ENCODE peak calls at places on chromosomes 13 and 19, in nine cellular contexts. F is mammary epithelial cell, T is progenitor cell of endocrine pancreas, G is endodermal cell, X is heart left ventricle, W is tibial nerve, M is heart right ventricle, H is AG09309, K is sigmoid colon. C is an unnamed sample.

GRCh38 chr13:108974686-108975085 is 345.3 kb downstream of the MYO16 start:
- DNase-seq in F (no peak), T (no peak), G (no peak), X (no peak), W (no peak), M (no peak), H (no peak), K (no peak), C (no peak)

GRCh38 chr13:24276310-24276709 is 33.1 kb upstream of the C1QTNF9 start:
- DNase-seq in F (no peak), T (no peak), G (no peak), X (no peak), W (no peak), M (no peak), H (no peak), K (no peak), C (no peak)

GRCh38 chr19:21568816-21569496 is 63.6 kb downstream of the ZNF429 start:
- DNase-seq in F (no peak), T (no peak), G (no peak), X (peak), W (peak), M (peak), H (peak), K (peak), C (peak)

GRCh38 chr19:5017235-5017634 is 48.3 kb downstream of the KDM4B start:
- DNase-seq in F (peak), T (no peak), G (no peak), X (no peak), W (no peak), M (no peak), H (no peak), K (no peak), C (no peak)

GRCh38 chr19:18802354-18802753 is 11.2 kb upstream of the COMP start:
- DNase-seq in F (no peak), T (no peak), G (peak), X (no peak), W (no peak), M (no peak), H (no peak), K (no peak), C (no peak)

GRCh38 chr13:67134322-67135129 is 95.6 kb downstream of the PCDH9 start:
- DNase-seq in F (no peak), T (no peak), G (no peak), X (no peak), W (no peak), M (no peak), H (no peak), K (no peak), C (no peak)

GRCh38 chr19:19386373-19386869 is 19.1 kb upstream of the GATAD2A start:
- DNase-seq in F (no peak), T (no peak), G (no peak), X (no peak), W (no peak), M (no peak), H (no peak), K (no peak), C (no peak)

GRCh38 chr13:43880930-43881329 is 1.2 kb downstream of the LACC1 start:
- DNase-seq in F (no peak), T (no peak), G (no peak), X (no peak), W (no peak), M (no peak), H (no peak), K (no peak), C (no peak)

GRCh38 chr19:50667759-50668231 is 18.6 kb downstream of the C19orf81 start:
- DNase-seq in F (no peak), T (no peak), G (peak), X (no peak), W (no peak), M (no peak), H (no peak), K (no peak), C (no peak)

GRCh38 chr13:73429691-73430090 is 370.9 kb downstream of the KLF5 start:
- DNase-seq in F (peak), T (no peak), G (no peak), X (no peak), W (no peak), M (no peak), H (no peak), K (no peak), C (no peak)

GRCh38 chr13:51539887-51540286 is 44.4 kb upstream of the WDFY2 start:
- DNase-seq in F (no peak), T (no peak), G (no peak), X (no peak), W (no peak), M (no peak), H (no peak), K (no peak), C (no peak)

GRCh38 chr19:39417463-39418181 is 5.2 kb downstream of the PLEKHG2 start:
- DNase-seq in F (no peak), T (no peak), G (no peak), X (no peak), W (no peak), M (no peak), H (no peak), K (no peak), C (no peak)

GRCh38 chr19:17234911-17235617 is 9.0 kb downstream of the OCEL1 start:
- DNase-seq in F (peak), T (no peak), G (peak), X (no peak), W (no peak), M (peak), H (no peak), K (peak), C (peak)

GRCh38 chr13:24650157-24650556 is 30.1 kb upstream of the ATP12A start:
- DNase-seq in F (no peak), T (no peak), G (no peak), X (no peak), W (no peak), M (no peak), H (peak), K (no peak), C (no peak)

GRCh38 chr13:60627071-60627686 is 230.2 kb downstream of the TDRD3 start:
- DNase-seq in F (no peak), T (peak), G (peak), X (no peak), W (no peak), M (no peak), H (no peak), K (no peak), C (no peak)

GRCh38 chr13:98923641-98924397 is 54.0 kb downstream of the DOCK9 start:
- DNase-seq in F (no peak), T (no peak), G (no peak), X (no peak), W (no peak), M (no peak), H (no peak), K (no peak), C (no peak)

GRCh38 chr13:39394811-39395685 is 207.9 kb downstream of the LHFPL6 start:
- DNase-seq in F (no peak), T (no peak), G (peak), X (no peak), W (no peak), M (no peak), H (no peak), K (no peak), C (no peak)

GRCh38 chr19:11633223-11633622 is 35.9 kb downstream of the ZNF627 start:
- DNase-seq in F (no peak), T (no peak), G (no peak), X (no peak), W (no peak), M (no peak), H (no peak), K (no peak), C (no peak)

GRCh38 chr13:112716461-112716820 is 26.6 kb downstream of the ATP11A start:
- DNase-seq in F (no peak), T (no peak), G (peak), X (no peak), W (no peak), M (no peak), H (no peak), K (peak), C (peak)

GRCh38 chr19:8208710-8209110 is 460 bp upstream of the CERS4 start:
- DNase-seq in F (no peak), T (no peak), G (no peak), X (no peak), W (peak), M (peak), H (no peak), K (no peak), C (no peak)

GRCh38 chr19:12495002-12495802 is 10.6 kb upstream of the ZNF709 start:
- DNase-seq in F (peak), T (peak), G (peak), X (peak), W (peak), M (peak), H (peak), K (peak), C (peak)

GRCh38 chr13:39676315-39676876 is 20.9 kb downstream of the COG6 start:
- DNase-seq in F (peak), T (no peak), G (no peak), X (no peak), W (no peak), M (no peak), H (no peak), K (no peak), C (no peak)

GRCh38 chr13:64579331-64579730 is 2650.8 kb downstream of the PCDH9 start:
- DNase-seq in F (no peak), T (no peak), G (no peak), X (no peak), W (no peak), M (no peak), H (no peak), K (no peak), C (no peak)

GRCh38 chr19:5826531-5827341 is 12.8 kb downstream of the FUT6 start:
- DNase-seq in F (no peak), T (no peak), G (peak), X (peak), W (no peak), M (peak), H (no peak), K (peak), C (no peak)

GRCh38 chr13:79668353-79668752 is 187.4 kb downstream of the NDFIP2 start:
- DNase-seq in F (no peak), T (no peak), G (no peak), X (no peak), W (no peak), M (no peak), H (no peak), K (no peak), C (no peak)

GRCh38 chr19:13764101-13764807 is at the start of gene MRI1:
- DNase-seq in F (peak), T (peak), G (peak), X (peak), W (peak), M (peak), H (no peak), K (peak), C (peak)

GRCh38 chr19:13763300-13763699 is 1.0 kb upstream of the MRI1 start:
- DNase-seq in F (no peak), T (no peak), G (no peak), X (no peak), W (no peak), M (no peak), H (no peak), K (no peak), C (no peak)

GRCh38 chr19:13758795-13759194 is 5.5 kb upstream of the MRI1 start:
- DNase-seq in F (no peak), T (no peak), G (no peak), X (no peak), W (no peak), M (no peak), H (no peak), K (no peak), C (no peak)

GRCh38 chr19:13762635-13763235 is 1.6 kb upstream of the MRI1 start:
- DNase-seq in F (no peak), T (no peak), G (no peak), X (no peak), W (no peak), M (no peak), H (no peak), K (no peak), C (no peak)

GRCh38 chr19:13761423-13761822 is 2.9 kb upstream of the MRI1 start:
- DNase-seq in F (no peak), T (no peak), G (no peak), X (no peak), W (no peak), M (no peak), H (no peak), K (no peak), C (no peak)
- TF ChIP-seq CTCF in F (no peak), T (no peak), G (peak), X (no peak), W (no peak), M (no peak), H (no peak), K (no peak), C (no peak)

DNA sequence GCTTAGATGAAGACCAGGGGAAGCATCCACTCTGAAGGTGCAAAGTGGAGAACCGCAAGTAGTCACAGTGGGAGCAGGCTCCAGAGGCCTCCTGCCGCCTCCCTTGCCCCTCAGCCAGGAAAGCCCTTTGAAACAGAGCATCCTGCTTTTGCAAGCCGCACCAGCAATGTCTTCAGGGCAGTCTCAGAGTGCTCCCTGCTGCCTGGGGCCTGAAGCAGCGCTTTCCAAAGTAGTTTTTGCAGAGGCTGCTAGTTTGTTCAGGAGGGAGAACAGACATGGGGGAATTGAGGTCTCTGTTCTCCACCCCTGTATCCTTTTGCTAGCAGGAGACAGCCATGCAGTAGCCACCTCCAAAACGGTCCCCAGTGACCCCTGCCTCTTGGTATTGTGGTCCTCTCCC is 15.8 kb upstream of the POP4 start:
- DNase-seq in F (no peak), T (no peak), G (no peak), X (no peak), W (no peak), M (no peak), H (no peak), K (no peak), C (no peak)
- TF ChIP-seq CTCF in F (no peak), T (no peak), G (peak), X (no peak), W (no peak), M (no peak), H (no peak), K (no peak), C (no peak)

GRCh38 chr19:45638930-45639729 is at the start of gene EML2:
- DNase-seq in F (peak), T (peak), G (peak), X (peak), W (no peak), M (peak), H (no peak), K (no peak), C (peak)
- TF ChIP-seq CTCF in F (no peak), T (peak), G (peak), X (peak), W (no peak), M (peak), H (peak), K (no peak), C (no peak)

DNA sequence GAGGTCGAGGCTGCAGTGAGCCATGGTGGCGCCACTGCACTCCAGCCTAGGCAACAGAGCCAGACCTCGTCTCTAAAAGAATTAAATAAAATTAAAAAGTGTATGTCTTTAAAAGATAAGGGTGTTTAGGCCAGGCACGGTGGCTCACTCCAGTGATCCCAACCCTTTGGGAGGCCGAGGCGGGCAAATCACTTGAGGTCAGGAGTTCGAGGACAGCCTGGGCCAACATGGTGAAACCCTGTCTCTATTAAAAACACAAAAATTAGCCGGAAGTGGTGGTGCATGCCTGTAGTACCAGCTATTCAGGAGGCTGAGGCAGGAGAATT is 7.5 kb upstream of the SDHAF1 start:
- DNase-seq in F (no peak), T (no peak), G (no peak), X (no peak), W (no peak), M (no peak), H (no peak), K (no peak), C (no peak)
- TF ChIP-seq CTCF in F (no peak), T (peak), G (peak), X (no peak), W (no peak), M (no peak), H (no peak), K (no peak), C (no peak)

DNA sequence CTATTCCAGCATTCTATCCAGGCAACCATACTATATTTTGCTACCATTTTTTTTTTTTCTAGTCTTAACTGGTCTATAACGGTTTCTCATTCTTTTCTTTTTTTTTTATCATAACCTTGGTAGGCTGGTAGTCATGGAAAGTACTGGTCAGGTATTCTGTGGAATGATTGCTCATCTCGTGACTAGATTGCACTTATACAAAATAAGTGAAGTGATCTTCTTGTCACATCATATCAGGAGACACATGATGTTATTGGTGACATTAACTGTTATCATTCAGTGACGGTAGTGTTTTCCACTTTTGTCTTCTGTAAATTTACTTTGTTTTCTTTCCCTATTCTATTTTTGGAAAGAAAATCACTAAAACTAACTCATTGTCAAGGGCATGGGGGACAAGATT is 239.3 kb upstream of the SLITRK6 start:
- DNase-seq in F (no peak), T (no peak), G (no peak), X (no peak), W (no peak), M (no peak), H (no peak), K (no peak), C (no peak)
- TF ChIP-seq CTCF in F (no peak), T (no peak), G (no peak), X (no peak), W (no peak), M (no peak), H (no peak), K (no peak), C (no peak)

DNA sequence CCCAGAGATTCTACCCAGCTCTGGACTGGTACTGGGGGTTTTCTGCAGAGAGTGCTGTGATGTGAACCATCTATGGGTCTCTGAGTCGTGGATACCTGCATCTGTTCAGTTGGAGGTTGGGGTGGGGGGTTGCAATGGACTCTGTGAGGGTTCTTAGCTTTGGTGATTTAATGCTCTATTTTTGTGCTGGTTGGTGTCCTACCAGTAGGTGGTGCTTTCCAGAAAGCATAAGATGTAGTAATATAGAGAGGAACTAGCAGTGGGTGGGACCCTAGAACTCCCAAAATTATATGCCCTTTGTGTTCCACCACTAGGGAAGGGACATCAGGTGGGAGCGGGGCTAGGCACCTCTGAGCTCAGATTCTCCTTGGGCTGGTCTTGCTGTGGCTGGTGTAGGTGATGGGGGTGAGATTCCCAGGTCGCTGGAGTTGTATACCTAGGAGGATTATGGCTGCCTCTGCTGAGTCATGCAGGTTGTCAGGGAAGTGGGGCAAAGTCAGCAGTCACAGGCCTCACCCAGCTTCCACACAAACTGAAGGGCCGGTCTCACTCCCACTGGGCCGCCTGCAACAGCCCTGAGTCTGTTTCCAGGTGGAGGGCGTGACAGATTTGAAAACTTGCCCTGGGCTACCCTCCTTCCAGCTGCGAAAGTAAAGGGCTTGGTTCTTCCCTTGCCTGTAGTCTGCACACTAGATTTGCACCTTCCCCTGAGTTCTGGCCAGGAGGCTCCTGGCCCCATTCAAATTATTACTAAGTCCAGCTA is 573.0 kb upstream of the SLITRK1 start:
- DNase-seq in F (no peak), T (no peak), G (no peak), X (no peak), W (no peak), M (no peak), H (no peak), K (no peak), C (no peak)
- TF ChIP-seq CTCF in F (no peak), T (no peak), G (peak), X (no peak), W (no peak), M (no peak), H (no peak), K (no peak), C (no peak)

DNA sequence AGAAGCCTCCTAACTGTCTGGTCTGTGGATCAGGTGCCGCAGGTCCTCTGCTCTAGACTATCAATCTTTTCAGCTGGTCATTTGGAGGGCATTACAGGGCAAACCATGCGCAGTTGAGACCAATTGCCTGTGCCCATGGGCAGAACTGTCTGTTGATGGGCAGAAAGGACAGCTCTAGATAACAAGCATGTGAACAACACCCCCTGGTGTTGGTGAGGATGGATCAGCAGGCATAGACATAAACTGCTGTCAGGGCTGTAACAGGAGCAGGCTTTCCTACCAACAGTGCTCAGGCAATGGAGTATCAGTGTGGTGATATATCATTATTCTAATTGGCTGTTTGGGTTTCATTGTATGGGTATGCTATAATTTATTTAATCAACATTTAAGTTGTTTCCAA is 104.7 kb upstream of the KL start:
- DNase-seq in F (peak), T (no peak), G (peak), X (no peak), W (no peak), M (no peak), H (peak), K (no peak), C (no peak)
- TF ChIP-seq CTCF in F (peak), T (no peak), G (peak), X (peak), W (peak), M (peak), H (peak), K (no peak), C (no peak)

C was measured in psoas muscle.